ENCODE peak calls at places on chromosome 2, in five cellular contexts. M is K562, Q is GM12878, G is HepG2, K is H1. B is an unnamed sample.

GRCh38 chr2:46847185-46847710 is 68.4 kb downstream of the MCFD2 start:
- DNase-seq in G (peak), K (no peak), M (no peak), Q (no peak), B (no peak)

GRCh38 chr2:236309669-236310029 is 45.4 kb upstream of the ASB18 start:
- DNase-seq in M (peak), Q (no peak), G (peak), K (peak), B (no peak)

GRCh38 chr2:36394804-36395203 is 39.2 kb downstream of the CRIM1 start:
- DNase-seq in Q (no peak), K (no peak), G (no peak), M (no peak), B (no peak)

GRCh38 chr2:178404380-178404767 is 46.6 kb downstream of the PRKRA start:
- DNase-seq in M (no peak), K (no peak), G (no peak), Q (peak), B (no peak)

GRCh38 chr2:101410114-101410513 is 22.8 kb upstream of the CREG2 start:
- DNase-seq in M (no peak), K (no peak), Q (no peak), G (no peak), B (no peak)

GRCh38 chr2:68822207-68822872 is 48.9 kb downstream of the BMP10 start:
- DNase-seq in K (no peak), G (no peak), Q (no peak), M (no peak), B (no peak)

GRCh38 chr2:70565039-70565731 is 11.6 kb upstream of the TGFA start:
- DNase-seq in M (no peak), Q (no peak), G (peak), K (no peak), B (no peak)

GRCh38 chr2:96147593-96148201 is 2.5 kb upstream of the DUSP2 start:
- DNase-seq in Q (no peak), M (no peak), G (no peak), K (no peak), B (no peak)

GRCh38 chr2:184730288-184730687 is 132.0 kb downstream of the ZNF804A start:
- DNase-seq in Q (no peak), K (no peak), M (no peak), G (no peak), B (no peak)

GRCh38 chr2:233056961-233057605 is 3.1 kb upstream of the INPP5D start:
- DNase-seq in M (no peak), K (no peak), Q (no peak), G (no peak), B (no peak)

GRCh38 chr2:50181212-50181611 is 850.7 kb downstream of the NRXN1 start:
- DNase-seq in G (no peak), Q (no peak), M (no peak), K (no peak), B (no peak)

GRCh38 chr2:229118336-229118735 is 152.8 kb downstream of the PID1 start:
- DNase-seq in M (no peak), K (no peak), G (no peak), Q (no peak), B (no peak)
- TF ChIP-seq POLR2A in M (no peak), K (no peak), G (no peak), Q (no peak), B (no peak)

DNA sequence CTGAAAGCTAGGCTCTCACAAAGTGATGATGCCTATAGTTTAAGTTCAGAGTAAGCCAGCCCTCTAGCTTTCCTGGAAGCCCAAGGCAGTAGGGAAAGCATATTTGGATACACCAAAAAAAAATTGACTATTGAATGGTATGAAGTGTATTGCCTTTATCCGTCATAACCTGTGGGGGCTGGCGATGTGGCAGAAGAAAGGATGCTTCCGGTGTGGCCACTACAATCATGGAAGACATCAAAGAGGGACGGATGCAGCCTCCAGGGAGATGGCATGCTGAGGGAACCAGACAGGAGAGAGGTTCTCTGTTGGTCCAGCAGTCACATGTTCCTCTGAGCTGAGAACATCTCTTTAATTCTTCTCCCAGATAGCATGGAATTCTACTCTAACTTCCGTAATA is 170.3 kb downstream of the TMEM18 start:
- DNase-seq in K (no peak), G (no peak), Q (no peak), M (no peak), B (no peak)
- TF ChIP-seq ATF3 in K (no peak), G (no peak), Q (no peak), M (no peak), B (no peak)

DNA sequence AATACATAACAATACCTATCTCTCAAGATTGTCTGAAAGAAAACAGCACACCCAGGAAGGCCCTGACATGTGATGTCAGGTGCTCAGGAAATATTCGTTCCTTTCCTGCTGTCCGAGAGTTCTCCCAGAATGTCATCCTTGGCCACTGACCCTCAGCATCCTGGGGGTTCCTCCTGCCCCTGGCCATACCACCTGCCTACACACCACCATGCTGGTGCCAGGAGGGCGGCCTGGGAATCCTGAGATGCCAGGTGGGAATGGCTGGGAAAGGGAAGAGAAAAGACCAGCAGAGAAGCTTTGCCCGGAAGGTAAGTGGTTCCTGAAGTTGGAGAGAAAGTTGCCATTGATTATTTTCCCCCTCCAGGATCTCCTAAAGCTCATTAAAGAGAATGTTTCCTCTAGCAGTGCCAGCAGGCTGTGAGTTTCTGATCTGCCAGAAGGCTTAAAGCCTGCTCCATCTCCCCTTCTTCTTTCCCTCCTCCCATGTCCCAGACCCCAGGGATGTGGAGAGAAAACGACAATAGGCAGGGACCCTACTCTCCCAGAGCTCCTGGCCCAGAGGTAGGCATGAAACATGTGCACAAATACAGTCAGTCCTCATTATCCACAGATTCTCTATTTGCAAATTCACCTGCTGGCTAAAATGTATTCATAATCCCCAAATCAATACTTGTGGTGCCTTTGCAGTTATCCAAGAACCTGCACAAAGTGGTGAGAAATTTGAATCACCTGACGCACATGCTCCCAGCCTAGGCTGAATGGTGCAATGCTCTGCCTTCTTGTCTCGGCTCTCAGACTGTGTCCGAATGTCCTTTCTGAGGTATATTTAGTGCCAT is 147.1 kb upstream of the MYCN start:
- DNase-seq in M (no peak), Q (no peak), K (no peak), G (no peak), B (no peak)
- TF ChIP-seq POLR2A in M (no peak), Q (no peak), K (no peak), G (no peak), B (no peak)

GRCh38 chr2:65367517-65367916 is 64.9 kb downstream of the SPRED2 start:
- DNase-seq in M (no peak), K (no peak), G (no peak), Q (no peak), B (no peak)
- TF ChIP-seq ATF3 in M (peak), K (no peak), G (peak), Q (no peak), B (no peak)

GRCh38 chr2:78407960-78408794 is 617.3 kb upstream of the REG3G start:
- DNase-seq in M (no peak), Q (no peak), G (no peak), K (no peak), B (no peak)
- TF ChIP-seq POLR2A in M (no peak), Q (no peak), G (no peak), K (no peak), B (no peak)

GRCh38 chr2:45121236-45121927 is 112.1 kb upstream of the SIX2 start:
- DNase-seq in Q (no peak), K (no peak), G (no peak), M (no peak), B (no peak)
- TF ChIP-seq ATF3 in Q (no peak), K (no peak), G (no peak), M (no peak), B (no peak)